ENCODE peak calls at places on chromosomes 1 and 21, in four cellular contexts. Y is GM23248, W is PC-3, G is SK-N-SH. U is an unnamed sample. For H3K9me2 and H3F3A, the result is how much of the 10 kb centered on the place peaks cover.

GRCh38 chr1:171122903-171123302 is 32.2 kb downstream of the FMO3 start:
- DNase-seq in Y (no peak), G (no peak), W (no peak), U (no peak)

GRCh38 chr1:204670152-204670927 is 15.2 kb downstream of the LRRN2 start:
- DNase-seq in G (no peak), Y (peak), W (peak), U (no peak)

GRCh38 chr1:58768971-58769808 is 14.7 kb downstream of the JUN start:
- DNase-seq in G (peak), Y (peak), W (peak), U (no peak)

GRCh38 chr21:28959367-28960099 is 33.1 kb downstream of the LTN1 start:
- DNase-seq in W (peak), Y (peak), G (no peak), U (no peak)

GRCh38 chr21:17921579-17922530 is 102.7 kb upstream of the C21orf91 start:
- DNase-seq in Y (peak), W (peak), G (peak), U (no peak)

GRCh38 chr1:76137746-76138145 is 63.2 kb downstream of the ST6GALNAC3 start:
- DNase-seq in G (no peak), W (no peak), Y (no peak), U (no peak)

GRCh38 chr1:160954158-160955104 is at the start of gene ITLN2:
- DNase-seq in Y (peak), W (peak), G (peak), U (peak)

GRCh38 chr1:215076312-215076711 is 6.2 kb upstream of the KCNK2 start:
- DNase-seq in G (peak), Y (peak), W (peak), U (peak)

GRCh38 chr1:27430903-27431653 is 38.7 kb downstream of the GPR3 start:
- DNase-seq in Y (peak), W (peak), G (no peak), U (peak)

GRCh38 chr21:15659768-15660423 is 69.9 kb upstream of the USP25 start:
- DNase-seq in Y (no peak), G (no peak), W (peak), U (no peak)

GRCh38 chr1:185720633-185721272 is 13.4 kb upstream of the HMCN1 start:
- DNase-seq in W (peak), G (no peak), Y (peak), U (peak)

GRCh38 chr1:183881387-183882084 is 76.6 kb downstream of the RGL1 start:
- DNase-seq in W (peak), G (no peak), Y (peak), U (no peak)

DNA sequence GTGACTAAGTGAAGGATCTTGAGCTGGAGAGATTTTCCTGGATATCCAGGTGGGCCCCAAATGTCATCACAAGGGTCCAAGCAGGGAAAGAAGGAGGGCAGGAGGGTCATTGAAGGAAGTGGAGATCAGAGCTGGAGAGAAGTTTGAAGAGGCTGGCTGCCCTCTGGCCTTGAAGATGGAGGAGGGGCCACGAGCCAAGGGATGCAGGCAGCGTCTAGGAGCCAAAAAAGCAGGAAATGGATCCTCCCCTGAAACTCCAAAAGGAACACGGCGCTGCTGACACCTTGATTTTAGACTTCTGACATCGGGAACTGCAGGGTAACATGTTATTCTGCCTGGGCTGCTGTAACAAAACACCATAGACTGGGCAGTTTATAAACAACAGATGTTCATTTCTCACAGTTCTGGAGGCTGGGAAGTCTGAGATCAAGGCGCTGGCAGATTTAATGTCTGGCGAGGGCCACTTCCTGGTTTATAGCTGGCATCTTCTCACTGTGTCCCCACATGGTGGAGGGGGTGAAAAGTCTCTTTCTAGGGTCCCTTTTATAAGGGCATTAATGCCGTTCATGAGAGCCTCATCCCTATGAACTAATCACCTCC is 28.8 kb upstream of the ZBTB21 start:
- DNase-seq in Y (peak), W (no peak), G (no peak), U (no peak)
- H3K9ac ChIP-seq in Y (peak), W (peak), G (no peak), U (no peak)

GRCh38 chr1:114043046-114043445 is 63.8 kb downstream of the OLFML3 start:
- DNase-seq in Y (no peak), G (no peak), W (no peak), U (no peak)
- H3K9me2 ChIP-seq in Y (under half), G (under half), W (under half), U (under half)

GRCh38 chr1:156746381-156746715 is 5.1 kb downstream of the HDGF start:
- DNase-seq in W (no peak), G (no peak), Y (no peak), U (no peak)
- H3F3A ChIP-seq in W (under half), G (half or more), Y (half or more), U (half or more)

DNA sequence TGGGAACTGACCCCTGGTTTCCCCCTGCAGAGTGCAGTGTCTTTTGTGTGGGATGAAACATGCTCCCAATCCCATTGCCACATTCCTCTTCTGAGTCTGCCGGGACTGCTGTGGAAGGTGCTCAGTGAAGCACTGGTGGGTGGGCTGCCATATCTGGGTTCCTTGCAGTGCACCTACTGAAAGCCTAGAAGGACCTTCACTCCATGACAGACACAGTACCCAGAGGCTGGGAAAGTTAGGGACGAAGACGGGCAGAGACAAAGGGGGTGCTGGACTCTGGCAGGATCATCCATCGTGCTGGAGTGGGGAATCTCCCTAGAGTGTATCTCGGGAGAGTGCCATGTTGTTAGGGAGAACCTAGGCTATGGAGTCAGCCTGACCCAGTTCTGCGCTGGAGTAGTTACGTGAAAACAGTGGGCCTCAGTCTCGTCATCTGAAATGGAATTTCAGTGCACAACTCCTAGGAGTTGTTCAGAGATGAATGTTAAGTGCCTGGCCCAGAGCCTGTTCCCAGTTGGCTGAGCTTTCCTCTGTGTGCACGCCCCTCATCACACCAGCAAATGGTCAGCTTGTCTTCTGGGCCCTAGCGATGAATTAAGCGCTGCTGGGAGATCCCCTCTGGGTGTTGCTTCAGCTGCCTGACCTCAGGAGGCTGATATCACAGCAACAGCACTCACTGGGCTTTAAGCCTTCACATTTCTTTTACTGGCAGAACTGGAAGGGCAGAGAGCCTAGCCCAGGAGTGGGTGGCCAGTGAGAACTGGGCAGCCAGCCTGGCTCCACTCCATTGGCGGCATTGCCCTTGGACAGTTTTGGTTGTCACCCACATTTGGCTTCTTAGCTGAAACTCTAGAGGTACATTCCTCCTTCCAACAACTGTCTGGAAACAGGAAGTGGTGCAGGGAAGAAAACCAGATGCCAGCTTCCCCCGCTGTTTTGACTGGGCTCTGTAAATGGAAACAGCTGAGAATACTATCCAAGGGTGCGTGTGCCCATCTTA is 479.8 kb upstream of the VAMP3 start:
- DNase-seq in W (no peak), Y (peak), G (peak), U (no peak)
- H3K9ac ChIP-seq in W (no peak), Y (no peak), G (no peak), U (no peak)

U was measured in MM.1S.